ENCODE peak calls at places on chromosomes 16 and 17, in six cellular contexts. Q, K, I, P, L and F are unnamed samples.
A peak's percentile ranks its signal among the peaks of the same experiment; 100 is the strongest.

GRCh38 chr17:79983456-79983855 is 52.2 kb downstream of the TBC1D16 start:
- DNase-seq in L (no peak), I (no peak), K (no peak), Q (no peak), P (peak; percentile 31), F (no peak)

GRCh38 chr17:75632428-75632827 is 806 bp upstream of the SMIM5 start:
- DNase-seq in I (no peak), K (no peak), P (no peak), L (no peak), Q (no peak), F (no peak)

GRCh38 chr17:60594747-60595146 is 5.2 kb upstream of the PPM1D start:
- DNase-seq in P (no peak), I (no peak), K (no peak), L (no peak), Q (no peak), F (no peak)

GRCh38 chr16:67236551-67237395 is 9.8 kb downstream of the TMEM208 start:
- DNase-seq in Q (peak; percentile 75), I (peak; percentile 59), L (peak; percentile 58), K (peak; percentile 34), P (peak; percentile 97), F (peak; percentile 83)

GRCh38 chr17:8629371-8630226 is 926 bp downstream of the MYH10 start:
- DNase-seq in I (peak; percentile 67), P (peak; percentile 63), Q (peak; percentile 28), L (no peak), K (no peak), F (peak; percentile 26)

GRCh38 chr17:72270530-72270929 is 149.7 kb downstream of the SOX9 start:
- DNase-seq in P (no peak), L (peak; percentile 62), Q (no peak), I (no peak), K (no peak), F (no peak)

GRCh38 chr16:88303890-88304819 is 78.6 kb upstream of the ZNF469 start:
- DNase-seq in L (peak; percentile 73), I (no peak), K (peak; percentile 60), P (no peak), Q (peak; percentile 38), F (no peak)

GRCh38 chr16:68079616-68080344 is 5.4 kb upstream of the NFATC3 start:
- DNase-seq in L (no peak), I (no peak), K (no peak), P (no peak), Q (no peak), F (peak; percentile 78)

GRCh38 chr16:22380529-22380928 is 6.1 kb upstream of the CDR2 start:
- DNase-seq in P (no peak), K (no peak), Q (no peak), L (no peak), I (no peak), F (no peak)

GRCh38 chr16:67241008-67241900 is 6.0 kb downstream of the FHOD1 start:
- DNase-seq in I (no peak), L (peak; percentile 90), K (peak; percentile 54), Q (peak; percentile 76), P (peak; percentile 42), F (no peak)

GRCh38 chr17:13297198-13297597 is 279.4 kb upstream of the ELAC2 start:
- DNase-seq in K (no peak), Q (no peak), L (no peak), P (no peak), I (no peak), F (no peak)

GRCh38 chr17:3512512-3513171 is 36.8 kb downstream of the ASPA start:
- DNase-seq in K (peak; percentile 91), Q (no peak), P (no peak), L (no peak), I (peak; percentile 77), F (no peak)

GRCh38 chr17:42680331-42680808 is 1.3 kb downstream of the CCR10 start:
- DNase-seq in K (no peak), L (no peak), P (peak; percentile 75), I (no peak), Q (no peak), F (peak; percentile 15)

GRCh38 chr16:8782673-8783072 is 14.8 kb downstream of the TMEM186 start:
- DNase-seq in I (no peak), L (no peak), Q (no peak), K (no peak), P (no peak), F (no peak)

GRCh38 chr16:83137326-83137770 is 510.6 kb downstream of the CDH13 start:
- DNase-seq in L (peak; percentile 2), Q (no peak), K (no peak), I (peak; percentile 63), P (no peak), F (peak; percentile 93)

GRCh38 chr17:50731575-50732460 is 12.4 kb downstream of the LUC7L3 start:
- DNase-seq in Q (no peak), P (no peak), I (no peak), L (no peak), K (no peak), F (no peak)

GRCh38 chr16:71916397-71916920 is 21.1 kb downstream of the IST1 start:
- DNase-seq in I (no peak), K (no peak), P (no peak), Q (no peak), L (no peak), F (no peak)

GRCh38 chr17:237406-237955 is 56.0 kb upstream of the DOC2B start:
- DNase-seq in K (no peak), Q (no peak), L (no peak), I (peak; percentile 52), P (peak; percentile 56), F (no peak)

GRCh38 chr17:40645932-40646331 is 1.7 kb downstream of the SMARCE1 start:
- DNase-seq in K (no peak), Q (no peak), L (no peak), I (no peak), P (no peak), F (no peak)

GRCh38 chr16:48531011-48531962 is 78.7 kb downstream of the N4BP1 start:
- DNase-seq in L (no peak), Q (no peak), K (no peak), P (peak; percentile 29), I (no peak), F (no peak)

GRCh38 chr16:88561485-88562369 is 8.5 kb upstream of the ZC3H18 start:
- DNase-seq in I (peak; percentile 73), L (peak; percentile 60), Q (peak; percentile 63), K (no peak), P (peak; percentile 56), F (peak; percentile 62)

GRCh38 chr17:8963017-8963416 is 2.5 kb downstream of the PIK3R5 start:
- DNase-seq in I (no peak), Q (no peak), K (no peak), P (no peak), L (no peak), F (no peak)

GRCh38 chr16:85057948-85058347 is 30.4 kb downstream of the KIAA0513 start:
- DNase-seq in K (no peak), L (no peak), Q (no peak), P (no peak), I (no peak), F (peak; percentile 76)

GRCh38 chr17:10198509-10199249 is at the start of gene GAS7:
- DNase-seq in L (no peak), I (peak; percentile 91), P (peak; percentile 86), K (no peak), Q (peak; percentile 61), F (no peak)

GRCh38 chr16:3058173-3059030 is 7.0 kb upstream of the IL32 start:
- DNase-seq in P (peak; percentile 85), I (peak; percentile 80), Q (no peak), L (peak; percentile 45), K (no peak), F (peak; percentile 81)

GRCh38 chr16:78638371-78638770 is 538.9 kb downstream of the WWOX start:
- DNase-seq in K (no peak), I (no peak), L (no peak), P (no peak), Q (no peak), F (no peak)

DNA sequence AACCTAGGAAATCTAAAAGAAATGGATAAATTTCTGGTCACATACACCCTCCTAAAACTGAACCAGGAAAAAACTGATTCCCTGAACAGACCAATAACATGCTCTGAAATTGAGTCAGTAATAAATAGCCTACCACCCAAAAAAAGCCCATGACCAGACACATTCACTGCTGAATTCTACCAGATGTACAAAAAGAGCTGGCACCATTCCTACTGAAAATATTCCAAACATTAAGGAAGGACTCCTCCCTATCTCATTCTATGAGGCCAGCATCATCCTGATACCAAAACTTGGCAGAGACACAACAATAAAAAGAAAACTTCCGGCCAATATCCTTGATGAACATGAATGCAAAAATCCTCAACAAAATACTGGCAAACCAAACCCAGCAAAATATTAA is 52.9 kb downstream of the TTC19 start:
- DNase-seq in L (no peak), K (no peak), P (no peak), I (no peak), Q (no peak), F (no peak)
- H3K9me3 ChIP-seq in L (no peaks in the 10 kb centered on the region), K (no peaks in the 10 kb centered on the region), P (no peaks in the 10 kb centered on the region), I (no peaks in the 10 kb centered on the region), Q (peaks cover 3% of the 10 kb centered on the region), F (no peaks in the 10 kb centered on the region)

GRCh38 chr16:29821663-29822115 is 1.4 kb downstream of the MVP start:
- DNase-seq in L (peak; percentile 70), I (no peak), Q (peak; percentile 74), K (peak; percentile 78), P (no peak), F (no peak)
- H3K4me2 ChIP-seq in L (peak overlapping the region; percentile 88), I (no peak overlapping the region), Q (peak overlapping the region; percentile 99), K (no peak overlapping the region), P (no peak overlapping the region), F (peak overlapping the region; percentile 75)

DNA sequence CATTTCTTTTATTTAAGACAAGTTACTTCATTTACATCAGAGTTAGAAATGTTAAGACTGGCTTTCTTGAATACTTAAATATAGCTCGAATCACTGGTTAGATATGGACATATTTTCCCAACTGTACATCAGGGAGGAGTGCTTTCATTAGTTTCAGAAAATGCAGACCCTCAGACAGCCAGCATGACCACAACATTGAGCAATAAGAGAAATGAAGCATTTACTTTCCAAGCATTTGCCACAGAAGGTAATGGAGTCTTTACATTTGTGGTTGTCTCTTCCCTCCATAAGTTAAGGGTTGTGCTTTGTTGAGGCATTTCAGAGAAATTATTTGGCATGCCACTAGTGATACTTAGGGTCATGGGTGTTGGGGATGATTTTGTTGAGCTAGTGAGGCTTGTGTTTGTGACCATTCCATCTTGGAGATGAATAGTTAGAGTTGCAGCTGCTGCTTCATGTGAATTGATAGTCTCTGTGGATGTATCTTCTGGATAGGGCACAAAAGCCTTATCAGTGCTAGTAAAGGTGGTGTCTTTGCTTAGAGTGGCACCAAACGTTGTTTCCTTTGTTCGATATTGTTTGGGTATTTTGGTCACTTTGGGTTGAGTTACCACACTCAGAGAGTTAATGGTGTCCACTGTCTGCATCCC is 2.1 kb downstream of the OMG start:
- DNase-seq in K (peak; percentile 45), Q (no peak), L (no peak), I (no peak), P (no peak), F (no peak)
- H3K27ac ChIP-seq in K (no peak overlapping the region), Q (no peak overlapping the region), L (no peak overlapping the region), I (no peak overlapping the region), P (no peak overlapping the region), F (no peak overlapping the region)

GRCh38 chr17:83200746-83201145 is 121.3 kb downstream of the METRNL start:
- DNase-seq in Q (no peak), L (no peak), K (no peak), P (no peak), I (no peak), F (no peak)

GRCh38 chr17:83198366-83199341 is 119.2 kb downstream of the METRNL start:
- DNase-seq in K (no peak), Q (no peak), I (no peak), P (no peak), L (no peak), F (peak; percentile 49)

GRCh38 chr17:83201206-83202001 is 122.0 kb downstream of the METRNL start:
- DNase-seq in Q (no peak), L (no peak), P (no peak), K (no peak), I (no peak), F (no peak)

GRCh38 chr17:83200231-83200699 is 120.9 kb downstream of the METRNL start:
- DNase-seq in K (peak; percentile 62), I (no peak), Q (no peak), L (peak; percentile 83), P (no peak), F (no peak)

GRCh38 chr17:83199500-83200201 is 120.2 kb downstream of the METRNL start:
- DNase-seq in I (no peak), K (peak; percentile 26), L (peak; percentile 38), Q (no peak), P (no peak), F (peak; percentile 84)
- H3K9me3 ChIP-seq in I (no peaks in the 10 kb centered on the region), K (peaks cover 74% of the 10 kb centered on the region), L (no peaks in the 10 kb centered on the region), Q (no peaks in the 10 kb centered on the region), P (peaks cover 13% of the 10 kb centered on the region), F (no peaks in the 10 kb centered on the region)